ENCODE peak calls at places on chromosomes 7 and 10, in eight cellular contexts. Q is stomach; X is Kasumi-1; E is activated CD8-positive, alpha-beta memory T cell treated with anti-CD3 and anti-CD28 coated beads, Interleukin-2, amount 50 U/mL, for 48 hours; W is AG08396; A is HCT116; N is activated T-cell treated with anti-CD3 and anti-CD28 coated beads, Interleukin-2, amount 50 U/mL, for 72 hours; I is LoVo. U is an unnamed sample.

GRCh38 chr7:14115706-14116105 is 126.2 kb upstream of the ETV1 start:
- DNase-seq in Q (no peak), N (no peak), E (no peak), A (no peak), W (no peak), I (no peak), X (no peak), U (no peak)

GRCh38 chr10:34405611-34406462 is 409.3 kb downstream of the PARD3 start:
- DNase-seq in N (no peak), E (no peak), Q (no peak), W (no peak), X (no peak), A (no peak), I (peak), U (no peak)

GRCh38 chr10:22252801-22253577 is 35.2 kb upstream of the EBLN1 start:
- DNase-seq in I (no peak), W (peak), Q (peak), A (no peak), N (peak), E (peak), X (no peak), U (no peak)

GRCh38 chr7:107622429-107622828 is 38.2 kb upstream of the SLC26A4 start:
- DNase-seq in W (peak), A (no peak), X (peak), N (no peak), Q (no peak), I (no peak), E (no peak), U (no peak)

GRCh38 chr7:39434012-39434411 is 132.2 kb upstream of the YAE1 start:
- DNase-seq in X (no peak), E (no peak), W (no peak), I (no peak), N (no peak), A (no peak), Q (no peak), U (no peak)

GRCh38 chr10:75375828-75376227 is 25.7 kb downstream of the ZNF503 start:
- DNase-seq in W (no peak), I (no peak), X (peak), E (no peak), Q (no peak), A (no peak), N (no peak), U (no peak)

GRCh38 chr10:124388823-124389612 is 29.7 kb downstream of the OAT start:
- DNase-seq in E (peak), I (peak), Q (peak), N (peak), A (peak), X (peak), W (peak), U (no peak)

GRCh38 chr10:14023612-14024348 is 306.9 kb downstream of the FRMD4A start:
- DNase-seq in N (no peak), W (no peak), A (no peak), X (no peak), E (no peak), Q (no peak), I (no peak), U (no peak)

GRCh38 chr7:5636914-5637313 is 144.5 kb downstream of the RNF216 start:
- DNase-seq in Q (peak), E (no peak), I (peak), A (no peak), W (peak), N (no peak), X (peak), U (no peak)